ENCODE peak calls at places on chromosomes 2 and 18, in seven cellular contexts. D, Q, U, I, Y, N and O are unnamed samples.

GRCh38 chr18:48792611-48793368 is 158.0 kb downstream of the SMAD7 start:
- DNase-seq in Y (no peak), U (no peak), Q (no peak), I (no peak), D (no peak), N (no peak), O (peak; percentile 3)

GRCh38 chr2:230893881-230894781 is 29.4 kb downstream of the ITM2C start:
- DNase-seq in I (no peak), N (no peak), Y (no peak), D (no peak), U (peak; percentile 24), Q (peak; percentile 48), O (peak; percentile 25)

GRCh38 chr2:226213717-226214116 is 585.9 kb downstream of the IRS1 start:
- DNase-seq in I (no peak), Y (peak; percentile 39), Q (no peak), U (no peak), N (peak; percentile 90), D (peak; percentile 70), O (no peak)

GRCh38 chr2:67311536-67311935 is 85.6 kb upstream of the ETAA1 start:
- DNase-seq in N (peak; percentile 87), U (no peak), I (no peak), Y (no peak), Q (no peak), D (peak; percentile 42), O (no peak)

GRCh38 chr2:209472386-209472832 is 48.6 kb downstream of the MAP2 start:
- DNase-seq in I (no peak), D (peak; percentile 64), Y (peak; percentile 4), N (peak; percentile 73), U (no peak), Q (no peak), O (no peak)

GRCh38 chr18:77006305-77007175 is 126.0 kb downstream of the MBP start:
- DNase-seq in Y (no peak), Q (no peak), I (no peak), U (no peak), D (no peak), N (no peak), O (no peak)

GRCh38 chr2:128799284-128799552 is 480.6 kb upstream of the HS6ST1 start:
- DNase-seq in Y (no peak), D (no peak), Q (no peak), I (peak; percentile 39), N (no peak), U (no peak), O (no peak)

GRCh38 chr18:48905541-48905940 is 45.2 kb downstream of the SMAD7 start:
- DNase-seq in D (no peak), Y (no peak), Q (no peak), U (no peak), I (no peak), N (peak; percentile 52), O (no peak)

GRCh38 chr2:216735086-216735485 is 39.7 kb upstream of the IGFBP5 start:
- DNase-seq in I (no peak), Y (peak; percentile 41), U (no peak), D (peak; percentile 23), Q (no peak), N (peak; percentile 65), O (no peak)

GRCh38 chr2:156818221-156818620 is 382.0 kb downstream of the GPD2 start:
- DNase-seq in Y (no peak), I (no peak), D (no peak), Q (no peak), U (no peak), N (no peak), O (no peak)

GRCh38 chr2:73254343-73255006 is 20.4 kb downstream of the CCT7 start:
- DNase-seq in Y (no peak), I (no peak), D (no peak), N (no peak), Q (no peak), U (no peak), O (no peak)

GRCh38 chr2:207330912-207331311 is 165.2 kb upstream of the KLF7 start:
- DNase-seq in D (peak; percentile 92), I (no peak), U (no peak), Q (no peak), N (peak; percentile 98), Y (peak; percentile 91), O (no peak)

GRCh38 chr2:46001741-46002506 is 295.3 kb upstream of the EPAS1 start:
- DNase-seq in U (no peak), Q (no peak), I (no peak), Y (no peak), N (peak; percentile 25), D (no peak), O (no peak)

GRCh38 chr18:26617151-26617554 is 68.8 kb upstream of the KCTD1 start:
- DNase-seq in D (peak; percentile 68), Y (no peak), U (no peak), N (peak; percentile 78), Q (no peak), I (no peak), O (no peak)

DNA sequence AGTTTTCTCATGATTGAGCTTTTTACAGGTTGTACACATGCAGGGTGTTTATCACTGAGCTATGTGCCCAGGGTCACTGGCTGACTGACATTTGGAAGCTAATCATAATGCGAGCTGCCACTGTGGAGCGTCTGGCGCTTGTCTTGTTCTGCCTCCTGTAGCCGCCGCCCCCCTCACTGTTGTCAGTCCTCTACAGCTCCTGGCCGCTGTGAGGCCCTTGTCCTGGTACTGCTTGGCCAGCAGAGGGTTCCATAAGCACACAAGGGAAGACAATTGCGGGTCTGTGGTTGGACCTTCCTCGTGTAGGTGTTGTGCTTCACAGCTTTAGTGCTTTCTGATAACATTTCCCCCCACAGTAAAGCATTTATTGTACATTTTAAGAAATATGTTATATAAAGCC is 105.6 kb upstream of the LDLRAD4 start:
- DNase-seq in Y (no peak), D (no peak), N (peak; percentile 44), Q (peak; percentile 53), U (no peak), I (peak; percentile 72), O (no peak)
- TF ChIP-seq CTCF in Y (peak; percentile 34), D (peak; percentile 49), N (peak; percentile 14), Q (no peak), U (peak; percentile 28), I (peak; percentile 71), O (no peak)

DNA sequence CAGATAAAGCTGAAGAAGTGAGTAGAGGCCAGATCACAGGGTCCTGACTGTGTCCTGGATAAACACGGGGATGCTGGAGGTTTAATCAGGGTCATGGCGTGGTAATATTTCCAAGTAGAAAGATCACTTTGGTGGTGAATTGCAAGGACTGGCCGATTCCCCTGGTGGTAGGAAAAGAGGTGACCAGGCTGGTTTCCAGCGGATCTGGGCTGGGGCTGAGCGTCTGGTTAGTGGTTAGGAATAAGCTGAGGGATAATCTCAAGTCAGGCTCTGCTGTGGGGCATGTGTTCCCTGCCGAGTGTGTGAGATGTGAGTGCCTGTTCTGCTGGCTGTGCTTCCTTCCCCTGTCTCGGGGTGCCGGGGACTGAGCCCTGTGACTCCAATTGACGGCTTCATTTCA is 484.0 kb downstream of the TSN start:
- DNase-seq in U (no peak), D (no peak), Q (no peak), Y (no peak), N (no peak), I (no peak), O (no peak)
- TF ChIP-seq CTCF in U (no peak), D (no peak), Q (no peak), Y (no peak), N (no peak), I (peak; percentile 28), O (no peak)

GRCh38 chr2:42073739-42074138 is 25.9 kb downstream of the PKDCC start:
- DNase-seq in I (no peak), U (no peak), Q (no peak), N (peak; percentile 68), D (no peak), Y (no peak), O (no peak)

GRCh38 chr2:42074661-42075060 is 26.8 kb downstream of the PKDCC start:
- DNase-seq in D (no peak), U (no peak), Y (no peak), Q (no peak), N (no peak), I (no peak), O (no peak)

GRCh38 chr2:42068571-42069178 is 20.9 kb downstream of the PKDCC start:
- DNase-seq in D (no peak), N (peak; percentile 11), Q (no peak), U (no peak), I (no peak), Y (no peak), O (no peak)

GRCh38 chr2:42071762-42072161 is 23.9 kb downstream of the PKDCC start:
- DNase-seq in U (peak; percentile 53), N (peak; percentile 12), I (no peak), Y (no peak), Q (no peak), D (no peak), O (no peak)

DNA sequence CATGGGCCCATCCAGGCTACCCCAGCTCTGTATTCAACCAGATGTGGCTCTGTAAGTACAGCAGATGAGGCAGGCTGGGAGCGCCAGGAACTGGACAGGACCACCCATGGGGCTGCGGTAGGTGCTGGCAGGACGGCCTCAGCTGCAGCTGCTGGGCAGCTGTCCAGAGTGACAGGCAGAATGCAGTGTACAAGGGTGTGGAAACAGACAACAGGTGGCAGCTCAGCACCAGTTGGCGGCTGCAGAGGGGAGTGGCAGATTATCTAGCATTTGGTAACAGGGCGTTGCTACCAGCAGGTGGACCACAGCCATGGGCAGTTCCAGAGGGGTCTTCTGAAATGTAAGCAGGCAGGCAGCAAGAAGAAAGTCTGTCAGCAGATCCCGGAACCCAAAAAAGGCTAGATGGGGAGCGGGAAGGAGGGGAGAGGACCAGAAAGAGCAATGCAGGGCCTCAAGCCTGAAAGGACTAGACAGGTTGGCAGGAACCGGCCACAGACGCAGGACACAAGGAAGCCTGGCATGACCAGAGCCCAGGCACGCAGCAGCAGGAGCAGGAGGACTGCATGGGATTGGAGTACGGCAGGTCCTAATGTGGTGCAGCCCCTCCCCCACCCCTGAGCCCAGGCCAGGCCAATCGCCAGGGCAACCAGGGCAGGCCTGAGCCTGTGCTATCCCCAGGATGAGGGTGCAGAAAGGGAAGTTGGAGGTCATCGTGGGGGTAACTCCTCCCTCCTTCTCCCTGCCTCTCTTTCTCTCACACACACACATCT is 24.7 kb downstream of the PKDCC start:
- DNase-seq in I (no peak), D (no peak), Q (no peak), Y (no peak), U (peak; percentile 90), N (no peak), O (no peak)
- TF ChIP-seq CTCF in I (no peak), D (no peak), Q (no peak), Y (no peak), U (no peak), N (no peak), O (no peak)

DNA sequence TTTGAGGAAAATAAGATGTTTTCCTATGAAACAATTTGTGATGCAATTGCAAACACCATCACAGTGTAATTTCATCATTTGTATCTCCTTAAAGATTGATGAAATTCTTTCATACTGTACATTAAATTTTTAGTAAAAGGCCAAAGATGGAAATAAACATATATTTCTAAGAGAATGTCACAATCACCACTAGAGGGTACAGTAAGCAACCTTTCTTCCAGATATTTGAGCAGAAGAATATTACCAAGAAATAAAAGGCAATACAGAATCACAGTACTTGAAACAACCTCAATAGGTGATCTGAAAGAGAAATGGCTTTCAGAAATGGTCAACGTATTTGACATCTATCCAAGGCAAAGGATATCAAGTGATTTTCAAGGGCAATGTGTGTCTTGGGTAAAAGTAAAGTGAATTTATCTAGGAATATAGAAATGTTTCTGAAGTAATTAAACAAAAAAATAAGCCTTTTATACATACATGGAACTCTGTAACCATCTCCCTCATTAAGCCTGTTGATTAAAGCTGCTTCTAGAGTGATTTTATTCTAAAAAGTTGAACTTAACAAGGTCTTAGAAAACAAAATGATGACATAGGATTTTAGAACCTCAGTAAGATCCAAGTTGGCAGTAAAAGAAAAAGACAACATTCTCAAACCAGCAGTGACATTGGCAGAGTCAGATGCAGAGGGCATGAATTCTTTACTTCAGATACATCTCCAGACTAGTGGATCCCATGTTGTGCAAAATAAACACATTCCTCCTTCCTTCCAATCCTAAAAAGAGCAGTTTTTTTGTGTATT is 90.3 kb upstream of the SESTD1 start:
- DNase-seq in I (no peak), Y (no peak), Q (no peak), D (no peak), U (no peak), N (peak; percentile 24), O (no peak)
- TF ChIP-seq CTCF in I (peak; percentile 52), Y (peak; percentile 41), Q (no peak), D (peak; percentile 40), U (no peak), N (peak; percentile 17), O (no peak)